ENCODE peak calls at places on chromosome 19, in ten cellular contexts. J is iPS-NIHi11; E is neural progenitor cell; Z is hippocampal formation; N is left cardiac atrium; T is hypothalamus; U is ovary; P is AG08395; L is T-helper 17 cell; M is stimulated activated CD8-positive, alpha-beta memory T cell treated with anti-CD3 and anti-CD28 coated beads, Interleukin-12 subunit alpha, Interleukin-12 subunit beta, amount 100 ng/mL, for 1 hour. I is an unnamed sample.

GRCh38 chr19:13849991-13850909 is 26.7 kb upstream of the NANOS3 start:
- DNase-seq in J (peak), N (peak), E (peak), Z (peak), L (peak), P (peak), T (peak), U (peak), M (no peak), I (peak)

GRCh38 chr19:16619456-16619855 is 8.5 kb downstream of the MED26 start:
- DNase-seq in J (no peak), N (no peak), U (no peak), P (no peak), M (no peak), T (no peak), L (no peak), Z (no peak), E (no peak), I (no peak)

GRCh38 chr19:39590265-39590664 is 12.1 kb upstream of the LGALS13 start:
- DNase-seq in Z (no peak), J (peak), U (no peak), P (no peak), L (no peak), M (no peak), T (no peak), E (peak), N (no peak), I (no peak)

GRCh38 chr19:5877427-5877826 is 7.1 kb upstream of the FUT5 start:
- DNase-seq in T (no peak), J (no peak), U (no peak), L (no peak), M (no peak), P (no peak), E (no peak), N (no peak), Z (no peak), I (no peak)

GRCh38 chr19:23855676-23856075 is 59.0 kb upstream of the ZNF726 start:
- DNase-seq in Z (no peak), E (no peak), J (no peak), L (no peak), M (no peak), T (no peak), P (no peak), U (no peak), N (no peak), I (no peak)

GRCh38 chr19:31598730-31599238 is 249.5 kb upstream of the TSHZ3 start:
- DNase-seq in E (no peak), U (no peak), L (no peak), M (no peak), T (no peak), Z (no peak), N (no peak), J (no peak), P (no peak), I (no peak)

GRCh38 chr19:6071103-6071485 is 39.2 kb downstream of the RFX2 start:
- DNase-seq in Z (no peak), U (no peak), E (no peak), N (no peak), P (peak), L (no peak), T (no peak), M (no peak), J (no peak), I (no peak)

GRCh38 chr19:41584260-41584810 is 8.4 kb downstream of the CEACAM21 start:
- DNase-seq in E (no peak), Z (no peak), U (no peak), L (no peak), T (no peak), N (no peak), P (no peak), J (no peak), M (no peak), I (no peak)

GRCh38 chr19:14952767-14953166 is 11.5 kb downstream of the OR7C2 start:
- DNase-seq in L (no peak), U (no peak), E (no peak), Z (no peak), T (no peak), P (no peak), J (no peak), M (no peak), N (no peak), I (peak)

GRCh38 chr19:35519291-35519690 is 5.8 kb upstream of the DMKN start:
- DNase-seq in Z (no peak), L (no peak), U (no peak), E (no peak), N (no peak), J (no peak), T (no peak), M (no peak), P (peak), I (no peak)

GRCh38 chr19:18468517-18468916 is 30.6 kb upstream of the ISYNA1 start:
- DNase-seq in Z (no peak), J (no peak), U (no peak), E (no peak), T (no peak), M (no peak), P (no peak), L (no peak), N (no peak), I (no peak)

GRCh38 chr19:3803986-3804385 is 17.8 kb upstream of the MATK start:
- DNase-seq in U (no peak), P (no peak), N (no peak), L (no peak), J (no peak), E (no peak), T (no peak), M (no peak), Z (no peak), I (no peak)

GRCh38 chr19:17797397-17798201 is 2.7 kb downstream of the B3GNT3 start:
- DNase-seq in M (no peak), L (no peak), U (no peak), J (no peak), Z (no peak), T (no peak), P (peak), N (no peak), E (peak), I (no peak)

GRCh38 chr19:37348060-37348459 is 22.8 kb upstream of the ZNF527 start:
- DNase-seq in T (no peak), Z (no peak), E (no peak), J (no peak), N (no peak), L (no peak), M (no peak), P (no peak), U (no peak), I (no peak)

GRCh38 chr19:56360841-56361240 is 32.5 kb downstream of the ZNF582 start:
- DNase-seq in L (no peak), Z (no peak), P (no peak), M (no peak), T (no peak), U (no peak), E (no peak), N (no peak), J (no peak), I (no peak)

I was measured in upper lobe of left lung.